ENCODE peak calls at places on chromosomes 4 and X, in nine cellular contexts. Y is NCI-H345; Q is CD8-positive, alpha-beta memory T cell; H is kidney tubule cell; F is naive thymus-derived CD4-positive, alpha-beta T cell; G is fibroblast of mammary gland; X is GM23248; I is psoas muscle; J is activated CD4-positive, alpha-beta T cell treated with anti-CD3 and anti-CD28 coated beads for 24 hours. B is an unnamed sample.

GRCh38 chr4:127708985-127709384 is 21.2 kb upstream of the SLC25A31 start:
- DNase-seq in I (no peak), Y (no peak), F (no peak), G (peak), J (no peak), H (peak), Q (no peak), X (peak), B (no peak)

GRCh38 chrX:29143756-29144155 is 556.5 kb downstream of the IL1RAPL1 start:
- DNase-seq in H (no peak), G (no peak), X (no peak), F (no peak), J (no peak), I (no peak), Q (no peak), Y (no peak), B (no peak)

GRCh38 chr4:141229408-141230101 is 8.9 kb downstream of the ZNF330 start:
- DNase-seq in Q (no peak), J (no peak), X (no peak), H (no peak), F (no peak), G (no peak), Y (no peak), I (no peak), B (no peak)

GRCh38 chr4:124640037-124640730 is 72.3 kb downstream of the ANKRD50 start:
- DNase-seq in F (no peak), G (peak), J (no peak), Q (no peak), I (no peak), Y (no peak), H (peak), X (peak), B (no peak)

GRCh38 chrX:155959018-155959587 is 38.4 kb upstream of the IL9R start:
- DNase-seq in J (no peak), I (no peak), Y (no peak), G (no peak), H (no peak), F (no peak), X (no peak), Q (no peak), B (no peak)

GRCh38 chr4:154304679-154305078 is 186.9 kb downstream of the DCHS2 start:
- DNase-seq in H (no peak), Q (no peak), X (no peak), F (no peak), I (no peak), J (no peak), G (no peak), Y (no peak), B (no peak)

GRCh38 chr4:3253808-3254207 is 4.8 kb downstream of the MSANTD1 start:
- DNase-seq in G (no peak), Q (no peak), H (no peak), Y (no peak), X (no peak), F (no peak), J (no peak), I (peak), B (no peak)

GRCh38 chr4:89129080-89129640 is 17.8 kb downstream of the TIGD2 start:
- DNase-seq in Q (no peak), F (no peak), G (no peak), Y (no peak), H (no peak), I (no peak), X (peak), J (no peak), B (no peak)

GRCh38 chr4:126544276-126544675 is 1088.5 kb upstream of the INTU start:
- DNase-seq in Q (no peak), F (no peak), J (no peak), H (no peak), G (no peak), I (no peak), Y (no peak), X (no peak), B (no peak)

GRCh38 chr4:17701146-17701859 is 80.1 kb downstream of the FAM184B start:
- DNase-seq in F (no peak), Q (no peak), J (no peak), Y (no peak), I (no peak), G (no peak), H (no peak), X (no peak), B (no peak)

GRCh38 chr4:99636422-99636821 is 21.2 kb downstream of the C4orf54 start:
- DNase-seq in I (no peak), F (no peak), Q (no peak), Y (no peak), J (no peak), G (no peak), H (no peak), X (no peak), B (no peak)

GRCh38 chr4:147944264-147944663 is 212.4 kb downstream of the ARHGAP10 start:
- DNase-seq in X (no peak), Q (no peak), H (no peak), J (no peak), Y (no peak), G (no peak), F (no peak), I (no peak), B (no peak)

GRCh38 chrX:78710146-78710545 is 37.4 kb upstream of the LPAR4 start:
- DNase-seq in H (no peak), J (no peak), X (peak), Y (no peak), F (no peak), G (peak), Q (no peak), I (no peak), B (no peak)

GRCh38 chr4:76584235-76585152 is 149.5 kb downstream of the SHROOM3 start:
- DNase-seq in J (no peak), H (no peak), Y (no peak), Q (no peak), I (no peak), F (no peak), G (no peak), X (no peak), B (no peak)

GRCh38 chrX:129649268-129650182 is 5.2 kb downstream of the APLN start:
- DNase-seq in X (peak), G (peak), Y (no peak), H (no peak), J (no peak), Q (no peak), I (no peak), F (no peak), B (no peak)

GRCh38 chr4:123466080-123466785 is 69.6 kb downstream of the SPRY1 start:
- DNase-seq in Y (no peak), G (no peak), F (no peak), H (no peak), I (no peak), Q (no peak), J (no peak), X (no peak), B (no peak)

GRCh38 chr4:56613101-56613862 is 67.8 kb downstream of the HOPX start:
- DNase-seq in G (peak), I (no peak), F (no peak), J (no peak), Q (no peak), Y (no peak), X (peak), H (peak), B (no peak)

GRCh38 chrX:47614618-47615017 is 5.0 kb downstream of the SYN1 start:
- DNase-seq in Q (no peak), F (no peak), G (no peak), X (no peak), I (no peak), J (no peak), H (no peak), Y (no peak), B (no peak)

GRCh38 chr4:1777822-1778641 is 15.1 kb upstream of the FGFR3 start:
- DNase-seq in F (no peak), G (no peak), Q (no peak), H (peak), I (no peak), J (no peak), Y (no peak), X (peak), B (no peak)

GRCh38 chr4:148704291-148704690 is 262.1 kb upstream of the NR3C2 start:
- DNase-seq in J (no peak), I (no peak), Q (no peak), H (no peak), F (no peak), X (no peak), G (no peak), Y (no peak), B (no peak)

GRCh38 chr4:6605114-6605513 is 30.1 kb downstream of the MAN2B2 start:
- DNase-seq in H (no peak), G (no peak), X (no peak), Q (no peak), I (no peak), Y (no peak), F (no peak), J (no peak), B (no peak)

GRCh38 chr4:88007304-88008132 is at the start of gene PKD2:
- DNase-seq in Y (peak), F (peak), H (peak), I (peak), X (peak), J (peak), Q (peak), G (peak), B (peak)

GRCh38 chr4:24091632-24092240 is 201.9 kb upstream of the PPARGC1A start:
- DNase-seq in I (no peak), J (no peak), H (no peak), Y (no peak), F (no peak), G (peak), Q (no peak), X (no peak), B (no peak)

GRCh38 chr4:127203561-127204260 is 429.0 kb upstream of the INTU start:
- DNase-seq in I (no peak), Y (no peak), X (peak), Q (no peak), J (no peak), G (peak), F (no peak), H (peak), B (no peak)

GRCh38 chrX:77431227-77431626 is 16.0 kb upstream of the FGF16 start:
- DNase-seq in H (peak), F (no peak), Q (no peak), X (peak), Y (no peak), J (no peak), G (peak), I (peak), B (no peak)

GRCh38 chrX:70613295-70613694 is 168.7 kb downstream of the DLG3 start:
- DNase-seq in J (no peak), G (peak), Q (no peak), Y (no peak), H (peak), X (peak), I (no peak), F (no peak), B (no peak)

GRCh38 chrX:69036674-69037573 is 128.3 kb downstream of the PJA1 start:
- DNase-seq in J (no peak), Q (no peak), Y (no peak), H (no peak), X (no peak), I (no peak), G (no peak), F (no peak), B (no peak)

GRCh38 chrX:11704725-11705495 is 39.2 kb upstream of the ARHGAP6 start:
- DNase-seq in X (no peak), Q (no peak), I (no peak), J (no peak), G (peak), H (peak), F (no peak), Y (no peak), B (no peak)

GRCh38 chrX:47358387-47359065 is 11.9 kb upstream of the ZNF157 start:
- DNase-seq in Q (no peak), G (no peak), H (peak), Y (no peak), J (no peak), X (no peak), F (peak), I (no peak), B (no peak)

GRCh38 chr4:182212211-182212761 is 30.9 kb upstream of the TENM3 start:
- DNase-seq in I (peak), H (no peak), F (no peak), Q (no peak), G (peak), Y (no peak), J (no peak), X (no peak), B (no peak)

GRCh38 chrX:134013092-134013497 is 27.7 kb upstream of the GPC3 start:
- DNase-seq in G (peak), Q (no peak), Y (no peak), H (peak), I (no peak), X (peak), F (no peak), J (no peak), B (no peak)

GRCh38 chrX:40170830-40171512 is 73.2 kb upstream of the BCOR start:
- DNase-seq in Q (peak), Y (no peak), I (no peak), G (no peak), H (no peak), J (no peak), X (peak), F (no peak), B (no peak)

GRCh38 chrX:85115252-85115651 is 111.6 kb downstream of the APOOL start:
- DNase-seq in I (no peak), Q (no peak), F (no peak), J (no peak), Y (peak), G (no peak), X (no peak), H (no peak), B (no peak)

GRCh38 chrX:38941675-38942074 is 140.4 kb downstream of the MID1IP1 start:
- DNase-seq in F (no peak), Y (no peak), I (no peak), J (no peak), H (no peak), Q (no peak), G (peak), X (peak), B (no peak)

GRCh38 chr4:41213563-41214157 is 682 bp downstream of the APBB2 start:
- DNase-seq in F (no peak), Y (peak), J (no peak), X (peak), G (no peak), Q (no peak), I (peak), H (peak), B (no peak)

B was measured in cerebellar nuclear complex.